ENCODE peak calls at places on chromosomes 6 and 20, in eight cellular contexts. R is heart left ventricle, J is GM12865, S is SK-N-SH, W is suprapubic skin, Q is DND-41, G is HFF-Myc, C is stomach. F is an unnamed sample.

GRCh38 chr20:63908008-63908682 is 13.2 kb downstream of the DNAJC5 start:
- DNase-seq in G (no peak), W (no peak), S (no peak), J (peak; percentile 47), C (peak; percentile 54), R (no peak), Q (no peak), F (no peak)

GRCh38 chr6:105483492-105483891 is 80.6 kb upstream of the PREP start:
- DNase-seq in Q (no peak), W (no peak), G (no peak), J (no peak), C (no peak), S (no peak), R (no peak), F (no peak)

GRCh38 chr6:106098383-106099234 is 12.5 kb downstream of the PRDM1 start:
- DNase-seq in C (peak; percentile 73), W (no peak), Q (no peak), J (peak; percentile 89), R (no peak), S (no peak), G (no peak), F (no peak)

GRCh38 chr6:63598001-63598250 is 25.6 kb downstream of the LOC128125822 start:
- DNase-seq in G (no peak), W (no peak), S (peak; percentile 29), R (no peak), J (no peak), C (no peak), Q (no peak), F (no peak)

GRCh38 chr20:17771206-17772004 is 71.6 kb downstream of the BANF2 start:
- DNase-seq in C (no peak), R (no peak), W (no peak), J (no peak), Q (no peak), G (no peak), S (no peak), F (no peak)

GRCh38 chr6:34610819-34611477 is 54.8 kb upstream of the SPDEF start:
- DNase-seq in G (peak; percentile 38), C (peak; percentile 32), Q (no peak), W (no peak), S (no peak), R (no peak), J (no peak), F (no peak)

GRCh38 chr6:32519910-32520258 is 10.2 kb downstream of the HLA-DRB5 start:
- DNase-seq in J (no peak), C (no peak), R (no peak), S (no peak), G (no peak), Q (no peak), W (no peak), F (no peak)

GRCh38 chr6:166112580-166112979 is 55.1 kb downstream of the TBXT start:
- DNase-seq in C (no peak), Q (no peak), J (no peak), S (no peak), R (no peak), W (no peak), G (no peak), F (no peak)

GRCh38 chr20:24618739-24619138 is 149.3 kb downstream of the SYNDIG1 start:
- DNase-seq in Q (no peak), J (no peak), S (no peak), W (no peak), C (no peak), G (no peak), R (no peak), F (no peak)

GRCh38 chr20:38141154-38141888 is 23.7 kb downstream of the TGM2 start:
- DNase-seq in J (no peak), S (no peak), R (no peak), W (no peak), Q (no peak), G (no peak), C (no peak), F (no peak)

GRCh38 chr6:166957087-166957804 is 896 bp upstream of the RNASET2 start:
- DNase-seq in S (peak; percentile 56), W (peak; percentile 74), G (no peak), R (peak; percentile 82), C (peak; percentile 61), J (peak; percentile 72), Q (peak; percentile 50), F (no peak)

GRCh38 chr6:100460650-100461204 is 4.0 kb downstream of the SIM1 start:
- DNase-seq in S (no peak), G (no peak), J (no peak), Q (no peak), R (no peak), C (no peak), W (no peak), F (no peak)

GRCh38 chr6:71446084-71446869 is 157.7 kb downstream of the OGFRL1 start:
- DNase-seq in R (no peak), C (no peak), W (no peak), S (no peak), G (no peak), J (peak; percentile 59), Q (no peak), F (no peak)

GRCh38 chr20:57576942-57577550 is 16.1 kb downstream of the PCK1 start:
- DNase-seq in C (no peak), W (no peak), J (no peak), S (no peak), R (no peak), G (no peak), Q (no peak), F (no peak)

GRCh38 chr6:138800377-138801150 is 4.7 kb downstream of the ECT2L start:
- DNase-seq in S (peak; percentile 22), C (no peak), J (no peak), Q (no peak), W (no peak), G (no peak), R (no peak), F (no peak)

GRCh38 chr6:25777031-25777430 is 22.5 kb downstream of the SLC17A4 start:
- DNase-seq in R (no peak), S (no peak), C (no peak), G (no peak), J (no peak), Q (no peak), W (no peak), F (no peak)

GRCh38 chr6:122663981-122664380 is 53.8 kb downstream of the PKIB start:
- DNase-seq in Q (no peak), R (no peak), G (no peak), W (no peak), J (no peak), C (no peak), S (no peak), F (no peak)

GRCh38 chr6:20252311-20252710 is 40.0 kb upstream of the MBOAT1 start:
- DNase-seq in J (no peak), Q (no peak), C (peak; percentile 34), W (no peak), S (no peak), R (no peak), G (no peak), F (no peak)

DNA sequence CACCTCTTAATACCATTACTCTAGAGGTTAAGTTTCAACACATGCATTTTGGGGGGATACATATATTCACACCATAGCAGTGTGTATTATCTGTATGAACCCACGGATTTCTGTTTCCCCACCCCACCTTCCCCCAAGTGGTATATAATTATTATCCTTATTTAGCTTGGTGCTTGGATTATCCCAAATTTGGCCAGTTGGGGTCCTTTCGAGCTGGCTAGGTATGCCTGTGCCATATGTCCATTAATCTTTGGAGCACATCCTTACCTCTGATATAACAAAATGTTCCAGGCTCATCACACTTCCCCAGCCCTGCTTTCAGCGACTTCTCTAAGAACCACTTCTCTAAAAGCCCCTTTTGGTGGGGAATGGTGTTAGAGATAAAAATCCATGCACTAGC is 118.7 kb upstream of the MLIP start:
- DNase-seq in R (no peak), S (no peak), J (no peak), Q (no peak), G (no peak), C (no peak), W (no peak), F (no peak)
- TF ChIP-seq CTCF in R (no peak), S (no peak), J (no peak), Q (no peak), G (no peak), C (no peak), W (no peak), F (no peak)

GRCh38 chr6:149750136-149750609 is 632 bp downstream of the PCMT1 start:
- DNase-seq in J (peak; percentile 79), R (peak; percentile 78), W (peak; percentile 75), S (peak; percentile 77), C (peak; percentile 30), Q (peak; percentile 77), G (no peak), F (peak; percentile 83)

GRCh38 chr6:149751239-149751638 is 1.7 kb downstream of the PCMT1 start:
- DNase-seq in S (no peak), W (no peak), J (no peak), R (no peak), G (no peak), Q (no peak), C (no peak), F (no peak)

GRCh38 chr6:149749594-149750135 is at the start of gene PCMT1:
- DNase-seq in W (peak; percentile 88), G (peak; percentile 52), Q (peak; percentile 90), R (peak; percentile 96), C (peak; percentile 93), S (peak; percentile 97), J (peak; percentile 97), F (peak; percentile 97)

GRCh38 chr6:149746147-149746946 is at the start of gene NUP43:
- DNase-seq in G (peak; percentile 95), C (peak; percentile 92), J (peak; percentile 98), S (peak; percentile 86), Q (peak; percentile 97), W (peak; percentile 97), R (peak; percentile 94), F (peak; percentile 94)
- TF ChIP-seq CTCF in G (peak; percentile 29), C (peak; percentile 83), J (peak; percentile 47), S (peak; percentile 47), Q (peak; percentile 65), W (peak; percentile 63), R (peak; percentile 66), F (peak; percentile 58)

GRCh38 chr20:22248052-22248667 is 336.2 kb downstream of the FOXA2 start:
- DNase-seq in G (no peak), R (no peak), C (no peak), J (peak; percentile 14), S (peak; percentile 27), Q (no peak), W (no peak), F (no peak)
- TF ChIP-seq CTCF in G (no peak), R (peak; percentile 61), C (no peak), J (peak; percentile 59), S (peak; percentile 67), Q (peak; percentile 77), W (peak; percentile 50), F (peak; percentile 46)

DNA sequence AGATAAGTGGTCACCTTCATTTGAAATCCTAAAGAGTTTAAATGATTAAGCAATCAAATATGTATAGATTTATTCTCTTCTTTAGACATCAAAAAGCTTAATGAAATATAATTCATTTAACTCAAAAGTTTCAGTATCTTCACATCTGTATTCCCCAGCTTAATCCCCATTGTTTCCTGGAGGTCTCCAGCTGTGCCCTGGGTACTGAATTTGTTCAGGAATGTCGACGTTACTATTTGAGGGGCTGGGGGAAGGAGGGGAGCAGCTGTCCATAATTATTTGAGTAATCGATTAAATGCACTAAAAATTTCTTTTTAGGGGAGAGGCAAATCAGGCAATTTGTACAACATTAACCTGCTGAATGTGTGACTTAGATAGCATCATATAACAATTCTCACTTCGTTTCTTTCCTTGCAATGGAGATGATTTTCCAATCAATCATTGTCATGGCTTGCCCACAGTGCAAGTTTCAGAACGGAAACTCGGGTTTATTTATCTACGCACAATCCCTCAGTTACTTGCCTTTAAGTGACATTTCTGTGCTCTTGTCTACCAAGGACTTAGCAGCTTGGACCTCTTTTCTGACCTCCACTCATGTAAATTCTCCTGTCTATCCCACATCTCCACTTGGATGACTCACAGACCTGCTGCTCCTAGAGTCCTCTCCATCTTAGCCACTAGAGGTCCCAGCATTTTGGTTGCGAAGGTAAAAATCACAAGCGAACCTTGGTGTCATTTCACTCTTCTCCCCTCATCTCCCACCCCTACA is 3.9 kb downstream of the DOK5 start:
- DNase-seq in W (no peak), C (no peak), R (no peak), S (peak; percentile 8), Q (no peak), J (no peak), G (no peak), F (no peak)
- TF ChIP-seq CTCF in W (no peak), C (no peak), R (peak; percentile 19), S (peak; percentile 62), Q (peak; percentile 37), J (peak; percentile 8), G (no peak), F (no peak)